ENCODE peak calls at places on chromosome 17, in five cellular contexts. J is ascending aorta, T is gastrocnemius medialis, Y is testis, U is K562. H is an unnamed sample.

GRCh38 chr17:29880031-29880430 is 50.0 kb downstream of the SSH2 start:
- DNase-seq in Y (no peak), J (no peak), T (no peak), U (no peak), H (no peak)

GRCh38 chr17:6862822-6863221 is 31.3 kb upstream of the TEKT1 start:
- DNase-seq in T (no peak), J (no peak), U (no peak), Y (no peak), H (no peak)

GRCh38 chr17:78248051-78248914 is 16.9 kb downstream of the TMEM235 start:
- DNase-seq in U (no peak), Y (no peak), J (no peak), T (no peak), H (no peak)

GRCh38 chr17:15456972-15457722 is 10.3 kb downstream of the CDRT4 start:
- DNase-seq in T (peak), Y (peak), U (no peak), J (no peak), H (peak)

GRCh38 chr17:10177921-10178788 is 20.3 kb downstream of the GAS7 start:
- DNase-seq in U (no peak), Y (no peak), J (no peak), T (no peak), H (no peak)

GRCh38 chr17:18917506-18918032 is 34.4 kb upstream of the SLC5A10 start:
- DNase-seq in Y (no peak), J (no peak), U (peak), T (no peak), H (no peak)

GRCh38 chr17:36972186-36972686 is 23.5 kb downstream of the AATF start:
- DNase-seq in Y (no peak), T (no peak), J (no peak), U (no peak), H (no peak)

GRCh38 chr17:58666858-58667267 is 25.0 kb downstream of the TEX14 start:
- DNase-seq in J (peak), U (peak), T (peak), Y (peak), H (no peak)

GRCh38 chr17:58324409-58325288 is 3.9 kb downstream of the TSPOAP1 start:
- DNase-seq in T (no peak), Y (no peak), U (no peak), J (no peak), H (peak)

GRCh38 chr17:79546386-79546785 is 64.5 kb downstream of the RBFOX3 start:
- DNase-seq in Y (no peak), T (no peak), U (no peak), J (no peak), H (no peak)

GRCh38 chr17:17064322-17064721 is 22.1 kb downstream of the MPRIP start:
- DNase-seq in Y (no peak), U (no peak), J (no peak), T (no peak), H (no peak)

GRCh38 chr17:78170692-78171590 is 2.6 kb downstream of the SYNGR2 start:
- DNase-seq in T (no peak), Y (no peak), J (no peak), U (no peak), H (no peak)

GRCh38 chr17:49187301-49187700 is 23.1 kb downstream of the GNGT2 start:
- DNase-seq in T (no peak), U (no peak), J (no peak), Y (no peak), H (no peak)

GRCh38 chr17:3582921-3583320 is 25.3 kb upstream of the TRPV3 start:
- DNase-seq in Y (no peak), J (no peak), T (no peak), U (no peak), H (no peak)

GRCh38 chr17:40321502-40322416 is 12.8 kb downstream of the RARA start:
- DNase-seq in J (no peak), Y (peak), U (no peak), T (peak), H (no peak)

GRCh38 chr17:33686171-33686570 is 393.1 kb upstream of the ASIC2 start:
- DNase-seq in T (no peak), U (peak), J (no peak), Y (peak), H (no peak)

GRCh38 chr17:68972119-68972704 is 17.0 kb upstream of the ABCA8 start:
- DNase-seq in T (no peak), J (no peak), Y (peak), U (no peak), H (no peak)

GRCh38 chr17:38442548-38442947 is 14.3 kb downstream of the ARHGAP23 start:
- DNase-seq in U (no peak), J (no peak), Y (no peak), T (no peak), H (no peak)

GRCh38 chr17:413016-413350 is 60.4 kb upstream of the RPH3AL start:
- DNase-seq in U (no peak), J (no peak), T (no peak), Y (no peak), H (no peak)

GRCh38 chr17:16962804-16963203 is 9.1 kb downstream of the TNFRSF13B start:
- DNase-seq in T (no peak), U (no peak), Y (peak), J (no peak), H (no peak)

GRCh38 chr17:72336026-72336803 is 215.4 kb downstream of the SOX9 start:
- DNase-seq in Y (no peak), T (no peak), J (no peak), U (no peak), H (peak)

GRCh38 chr17:28957992-28958355 is 6.7 kb upstream of the PHF12 start:
- DNase-seq in J (no peak), Y (no peak), T (no peak), U (no peak), H (no peak)

GRCh38 chr17:42252528-42253172 is 23.5 kb downstream of the STAT5B start:
- DNase-seq in Y (no peak), T (no peak), U (no peak), J (no peak), H (no peak)

GRCh38 chr17:42566873-42567573 is at the start of gene MLX:
- DNase-seq in U (peak), J (peak), Y (peak), T (peak), H (no peak)

GRCh38 chr17:4583206-4583605 is 1.1 kb upstream of the SMTNL2 start:
- DNase-seq in J (no peak), U (no peak), Y (no peak), T (no peak), H (no peak)

GRCh38 chr17:59278401-59278800 is 53.1 kb upstream of the YPEL2 start:
- DNase-seq in Y (no peak), J (no peak), U (no peak), T (no peak), H (no peak)

DNA sequence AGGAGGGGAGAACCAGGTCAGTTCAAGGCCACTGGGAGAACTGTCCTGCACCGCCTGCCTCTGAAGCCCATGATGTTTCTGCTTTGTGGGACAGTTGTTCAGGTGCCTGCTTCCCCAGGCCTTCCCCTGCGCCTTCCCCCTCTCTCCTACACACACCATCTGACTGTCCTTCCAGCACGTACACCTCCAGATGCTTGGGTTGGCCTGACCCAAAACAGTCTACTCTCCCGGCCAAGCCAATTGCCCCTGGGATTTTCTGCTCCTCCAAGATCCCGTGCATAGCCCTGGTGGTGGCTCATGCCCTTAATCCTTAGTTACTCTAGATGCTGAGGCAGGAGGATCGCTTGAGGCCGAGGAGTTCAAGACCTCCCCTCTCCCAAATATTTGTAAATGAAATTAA is 684 bp upstream of the RSAD1 start:
- DNase-seq in U (no peak), J (no peak), T (no peak), Y (peak), H (no peak)
- H3K4me3 ChIP-seq in U (peak), J (peak), T (peak), Y (peak), H (peak)

GRCh38 chr17:51371732-51372151 is 111.4 kb downstream of the UTP18 start:
- DNase-seq in J (no peak), U (peak), T (no peak), Y (peak), H (no peak)
- TF ChIP-seq CTCF in J (no peak), U (peak), T (no peak), Y (peak), H (peak)

GRCh38 chr17:12667299-12667958 is 1.7 kb downstream of the MYOCD start:
- DNase-seq in U (no peak), T (no peak), J (no peak), Y (peak), H (peak)

GRCh38 chr17:12664252-12664651 is 1.4 kb upstream of the MYOCD start:
- DNase-seq in Y (no peak), J (no peak), T (no peak), U (no peak), H (no peak)

GRCh38 chr17:12666718-12667117 is 1.0 kb downstream of the MYOCD start:
- DNase-seq in U (no peak), T (no peak), Y (no peak), J (no peak), H (no peak)

GRCh38 chr17:12664894-12665262 is 812 bp upstream of the MYOCD start:
- DNase-seq in T (no peak), U (no peak), J (no peak), Y (no peak), H (no peak)

DNA sequence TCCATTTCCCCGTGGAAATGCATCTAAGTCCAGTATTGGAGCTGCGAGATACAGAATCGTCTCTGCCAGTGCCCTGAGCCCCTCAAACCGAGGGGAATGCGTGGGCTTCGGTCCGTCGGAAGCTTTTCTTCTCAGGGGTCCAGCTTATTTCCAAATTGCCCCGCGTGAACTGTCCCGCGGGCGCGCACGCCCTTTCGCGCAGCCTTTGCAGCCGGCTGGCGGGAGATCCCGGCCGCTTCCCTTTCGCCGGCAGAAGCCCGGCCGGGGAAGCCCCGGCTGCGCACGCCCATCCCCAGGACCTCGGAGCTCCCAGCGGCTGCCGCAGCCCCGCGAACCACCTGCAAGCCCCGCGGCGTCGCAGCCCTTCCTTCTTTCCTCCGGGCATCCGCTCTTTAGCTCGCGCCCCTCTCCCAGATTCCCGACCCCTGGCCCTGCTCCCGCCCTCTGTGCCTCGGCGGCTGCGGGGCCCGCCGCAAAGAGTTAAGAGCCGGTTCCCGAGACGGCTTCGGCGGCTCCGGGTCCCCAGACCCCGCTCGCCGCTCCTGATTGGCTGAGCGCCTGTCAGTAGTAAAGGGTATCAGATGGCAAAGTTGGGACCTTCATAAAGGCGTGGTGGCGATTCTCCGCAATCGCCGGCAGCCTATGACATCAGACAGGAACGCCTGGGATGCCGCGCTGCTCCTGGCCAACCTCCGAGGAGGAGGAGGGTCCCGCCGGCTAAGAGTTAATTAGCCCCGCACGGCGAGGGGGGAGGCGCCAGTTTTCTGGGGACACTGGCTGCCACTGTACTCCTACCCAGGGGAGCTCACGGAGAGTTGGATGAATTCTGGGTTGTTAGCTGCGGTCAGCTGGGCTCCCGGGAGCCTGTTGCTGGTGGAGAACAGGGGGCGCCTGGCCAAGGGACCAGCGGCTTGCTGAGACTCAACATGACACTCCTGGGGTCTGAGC is at the start of gene MYOCD:
- DNase-seq in T (no peak), J (peak), Y (peak), U (no peak), H (no peak)
- H3K4me3 ChIP-seq in T (peak), J (peak), Y (peak), U (no peak), H (peak)

DNA sequence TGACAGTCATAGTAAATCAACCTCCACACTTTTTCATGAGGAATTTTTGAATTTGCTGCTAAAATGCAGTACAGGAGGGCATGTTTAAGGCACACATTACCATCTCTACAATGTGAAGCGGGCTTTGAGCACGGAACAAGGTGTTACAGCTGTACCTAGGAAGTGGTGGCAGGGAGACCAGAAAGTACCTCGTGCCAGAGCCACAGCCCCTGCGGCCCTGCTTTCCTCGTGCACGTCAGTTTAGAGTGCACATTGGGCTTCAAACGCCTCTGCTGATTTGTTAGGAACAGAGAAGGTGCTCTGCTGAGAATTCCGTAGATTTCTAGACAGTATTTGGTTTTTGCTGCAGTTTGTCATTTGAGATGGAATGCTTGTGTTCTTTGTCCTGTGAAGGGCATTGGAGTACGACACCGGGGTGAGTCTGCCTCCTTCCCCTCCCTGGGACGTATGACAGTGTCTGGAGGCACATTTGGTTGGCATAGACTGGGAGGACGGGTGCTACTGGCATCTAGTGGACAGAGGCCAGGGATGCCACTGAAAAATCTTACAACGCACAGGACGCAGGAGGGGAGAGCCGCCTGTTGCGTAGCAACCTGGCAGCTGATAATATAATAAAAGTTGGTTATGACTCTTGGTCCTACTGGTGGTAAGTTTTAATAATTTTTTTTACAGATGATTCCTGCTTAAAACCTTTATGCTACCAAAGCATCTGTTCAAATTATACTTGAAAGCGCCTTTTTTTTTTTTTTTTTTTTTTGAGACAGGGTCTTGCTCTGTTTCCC is 9.1 kb downstream of the FOXK2 start:
- DNase-seq in T (peak), Y (peak), U (no peak), J (no peak), H (no peak)
- TF ChIP-seq CTCF in T (peak), Y (peak), U (no peak), J (peak), H (peak)

DNA sequence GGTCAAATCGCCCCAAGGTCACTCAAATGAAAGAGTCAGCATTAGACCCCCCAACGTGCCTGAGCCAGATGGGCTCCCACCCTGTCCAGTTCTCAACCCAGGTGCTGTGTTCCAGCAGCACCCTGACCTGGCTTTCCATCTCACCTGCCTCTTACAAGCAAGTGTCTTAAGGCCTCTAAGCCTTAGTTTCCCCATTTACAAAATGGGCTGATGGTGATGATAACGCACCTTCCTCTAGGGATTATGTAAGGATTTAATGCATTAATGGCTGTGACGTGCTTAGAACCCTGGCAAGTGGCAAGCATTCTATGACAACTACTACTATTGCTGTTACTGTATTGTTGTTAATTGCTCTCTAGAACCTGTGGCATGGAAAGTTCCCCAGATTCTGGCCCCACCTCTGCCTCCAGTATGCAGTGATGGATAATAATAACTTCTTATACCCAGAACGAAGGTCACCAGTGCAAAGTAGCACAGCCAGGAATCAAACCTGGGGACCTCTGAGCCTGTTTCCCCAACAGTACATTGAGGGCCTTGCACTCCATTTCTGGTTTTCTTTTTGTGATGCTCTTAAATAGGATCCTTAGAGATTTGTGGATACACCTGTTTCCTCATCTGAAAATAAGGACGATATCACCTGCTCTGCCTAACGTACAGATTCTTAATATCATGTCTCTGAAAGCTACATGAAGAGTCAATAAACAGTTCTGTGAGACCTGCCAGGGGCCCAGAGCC is 3.3 kb upstream of the SLC25A39 start:
- DNase-seq in T (no peak), J (no peak), U (no peak), Y (no peak), H (no peak)
- H3K4me3 ChIP-seq in T (no peak), J (no peak), U (no peak), Y (no peak), H (no peak)

GRCh38 chr17:76458580-76459490 is 5.9 kb upstream of the UBE2O start:
- DNase-seq in T (no peak), U (peak), Y (peak), J (no peak), H (no peak)
- TF ChIP-seq CTCF in T (no peak), U (peak), Y (peak), J (no peak), H (peak)

DNA sequence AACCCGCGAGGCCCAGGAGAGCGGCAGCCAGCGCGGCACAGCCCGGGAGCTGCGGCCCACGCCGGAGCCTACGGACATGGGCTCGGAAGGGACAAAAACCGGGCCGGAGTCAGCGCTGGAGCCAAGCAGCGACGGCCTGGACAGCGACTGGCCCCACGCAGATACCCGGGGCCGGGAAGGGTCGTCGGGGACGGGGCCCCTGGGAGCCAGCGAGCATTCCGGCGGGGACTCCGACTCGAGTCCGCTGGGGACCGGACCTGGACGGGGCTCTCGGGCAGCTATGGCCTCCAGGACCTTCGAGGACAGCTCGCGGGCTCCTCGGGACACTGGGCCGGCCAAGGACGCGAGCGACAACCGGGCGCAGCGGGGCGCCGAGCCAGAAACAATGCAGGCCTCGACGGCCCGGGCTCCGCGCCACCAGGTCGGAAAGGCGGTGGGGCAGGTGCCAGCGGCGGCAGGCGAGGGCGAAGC is 981 bp downstream of the MYO15B start:
- DNase-seq in J (no peak), Y (peak), U (no peak), T (no peak), H (no peak)
- H3K4me3 ChIP-seq in J (peak), Y (peak), U (peak), T (peak), H (no peak)

GRCh38 chr17:60573139-60573975 is 26.6 kb upstream of the PPM1D start:
- DNase-seq in J (no peak), U (no peak), T (no peak), Y (no peak), H (peak)

GRCh38 chr17:60579090-60579489 is 20.9 kb upstream of the PPM1D start:
- DNase-seq in T (no peak), Y (no peak), J (no peak), U (no peak), H (no peak)

GRCh38 chr17:60579551-60579950 is 20.4 kb upstream of the PPM1D start:
- DNase-seq in T (no peak), Y (no peak), U (no peak), J (no peak), H (no peak)

GRCh38 chr17:60583008-60583407 is 17.0 kb upstream of the PPM1D start:
- DNase-seq in Y (no peak), J (no peak), U (no peak), T (no peak), H (no peak)

DNA sequence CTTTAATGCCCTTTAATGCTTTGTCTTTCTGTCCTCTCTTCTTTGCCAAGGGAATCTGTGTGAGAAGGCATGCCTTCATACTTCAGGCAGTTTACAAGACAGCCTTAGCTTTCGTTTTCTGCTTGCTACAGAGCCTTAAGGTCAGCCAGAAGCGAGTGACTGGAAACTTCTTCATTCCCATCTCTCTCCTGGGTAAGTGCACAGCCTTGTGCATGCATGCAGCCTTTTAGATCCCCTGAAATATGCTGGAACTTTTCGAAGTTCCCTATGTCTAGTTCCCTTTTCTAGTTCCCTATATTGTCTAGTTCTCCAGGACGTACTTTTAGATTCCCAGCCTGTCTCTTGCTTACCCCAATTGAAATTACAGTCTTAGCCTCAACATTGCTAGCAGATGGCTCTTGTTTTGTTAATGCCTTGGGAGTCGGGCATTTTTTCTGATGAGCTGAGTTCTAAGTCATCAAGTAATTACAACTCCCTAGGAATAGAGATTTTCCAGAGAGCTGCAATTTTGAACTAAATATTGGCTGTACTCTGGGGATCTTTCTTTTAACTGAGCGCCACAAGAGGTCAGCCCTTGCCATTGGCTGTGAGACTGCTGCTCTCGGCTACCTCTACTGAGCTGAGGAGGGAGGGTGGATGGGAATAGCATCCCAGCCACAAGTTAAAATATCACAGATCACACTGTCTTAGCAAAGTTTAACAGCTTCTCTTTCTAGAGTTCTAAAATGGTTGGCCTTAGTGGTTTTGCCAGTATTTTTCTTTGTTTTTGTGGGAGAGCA is 22.7 kb upstream of the PPM1D start:
- DNase-seq in U (peak), Y (peak), T (no peak), J (no peak), H (no peak)
- TF ChIP-seq CTCF in U (peak), Y (no peak), T (peak), J (peak), H (no peak)